ENCODE peak calls at places on chromosomes 6 and 20, in four cellular contexts. One of them, this sample, is unnamed.

GRCh38 chr6:80457044-80457933 is 350.8 kb downstream of the BCKDHB start:
- DNase-seq in hippocampal formation: peak; percentile 44
- DNase-seq in cardiac fibroblast: peak; percentile 97
- DNase-seq in M059J: peak; percentile 95
- DNase-seq in this sample: peak; percentile 97

GRCh38 chr6:144302701-144303351 is 17.7 kb downstream of the UTRN start:
- DNase-seq in hippocampal formation: no peak
- DNase-seq in M059J: no peak
- DNase-seq in cardiac fibroblast: peak; percentile 27
- DNase-seq in this sample: peak; percentile 40

GRCh38 chr6:129679758-129680157 is 30.2 kb downstream of the ARHGAP18 start:
- DNase-seq in cardiac fibroblast: peak; percentile 49
- DNase-seq in M059J: peak; percentile 60
- DNase-seq in hippocampal formation: no peak
- DNase-seq in this sample: no peak

GRCh38 chr6:41705996-41706835 is 29.2 kb downstream of the TFEB start:
- DNase-seq in cardiac fibroblast: peak; percentile 74
- DNase-seq in hippocampal formation: peak; percentile 89
- DNase-seq in M059J: peak; percentile 84
- DNase-seq in this sample: peak; percentile 60

GRCh38 chr20:50278684-50279531 is 88.3 kb downstream of the CEBPB start:
- DNase-seq in cardiac fibroblast: peak; percentile 59
- DNase-seq in hippocampal formation: no peak
- DNase-seq in M059J: peak; percentile 60
- DNase-seq in this sample: no peak

GRCh38 chr6:82251942-82252341 is 4.4 kb upstream of the IBTK start:
- DNase-seq in M059J: peak; percentile 55
- DNase-seq in hippocampal formation: no peak
- DNase-seq in cardiac fibroblast: peak; percentile 68
- DNase-seq in this sample: peak; percentile 49

GRCh38 chr6:36314221-36315014 is 22.3 kb downstream of the BNIP5 start:
- DNase-seq in hippocampal formation: no peak
- DNase-seq in M059J: peak; percentile 82
- DNase-seq in cardiac fibroblast: no peak
- DNase-seq in this sample: peak; percentile 62

GRCh38 chr6:44071670-44072451 is 55.4 kb downstream of the MRPL14 start:
- DNase-seq in cardiac fibroblast: peak; percentile 95
- DNase-seq in M059J: peak; percentile 97
- DNase-seq in hippocampal formation: no peak
- DNase-seq in this sample: peak; percentile 93

GRCh38 chr20:15700147-15700765 is 873.0 kb downstream of the KIF16B start:
- DNase-seq in M059J: peak; percentile 35
- DNase-seq in hippocampal formation: no peak
- DNase-seq in cardiac fibroblast: no peak
- DNase-seq in this sample: no peak

GRCh38 chr20:58312836-58313235 is 3.3 kb downstream of the RAB22A start:
- DNase-seq in M059J: peak; percentile 43
- DNase-seq in hippocampal formation: no peak
- DNase-seq in cardiac fibroblast: no peak
- DNase-seq in this sample: peak; percentile 3

GRCh38 chr6:12472601-12473038 is 182.5 kb downstream of the EDN1 start:
- DNase-seq in M059J: peak; percentile 99
- DNase-seq in hippocampal formation: no peak
- DNase-seq in cardiac fibroblast: peak; percentile 76
- DNase-seq in this sample: peak; percentile 34

GRCh38 chr6:33075568-33076405 is at the start of gene HLA-DPB1:
- DNase-seq in hippocampal formation: no peak
- DNase-seq in M059J: peak; percentile 69
- DNase-seq in cardiac fibroblast: peak; percentile 70
- DNase-seq in this sample: peak; percentile 74

GRCh38 chr6:107491791-107492674 is 2.1 kb downstream of the SOBP start:
- DNase-seq in hippocampal formation: no peak
- DNase-seq in cardiac fibroblast: peak; percentile 87
- DNase-seq in M059J: peak; percentile 24
- DNase-seq in this sample: peak; percentile 63

This sample was measured in iris pigment epithelial cell.